ENCODE peak calls at places on chromosomes 16 and 17, in seven cellular contexts. Y is CD4-positive, CD25-positive, alpha-beta regulatory T cell; E is HFFc6; S is ACHN; Q is glutamatergic neuron; R is fibroblast of mammary gland; I is RPMI8226. G is an unnamed sample.

GRCh38 chr17:67456103-67456502 is 79.0 kb downstream of the PITPNC1 start:
- DNase-seq in Q (no peak), S (no peak), R (no peak), Y (no peak), E (no peak), I (no peak), G (no peak)

GRCh38 chr16:4591706-4592470 is 22.8 kb downstream of the UBALD1 start:
- DNase-seq in S (peak; percentile 33), I (no peak), Y (no peak), E (no peak), Q (no peak), R (no peak), G (no peak)

GRCh38 chr17:8504460-8505207 is 69.0 kb downstream of the NDEL1 start:
- DNase-seq in S (no peak), I (no peak), Y (no peak), E (no peak), R (no peak), Q (no peak), G (no peak)

GRCh38 chr17:32777436-32777835 is 99.5 kb downstream of the MYO1D start:
- DNase-seq in S (no peak), Q (no peak), R (peak; percentile 43), Y (no peak), I (no peak), E (peak; percentile 66), G (peak; percentile 34)

GRCh38 chr17:35254107-35254802 is 11.4 kb downstream of the SLFN5 start:
- DNase-seq in Y (no peak), I (no peak), Q (no peak), R (peak; percentile 99), S (peak; percentile 92), E (peak; percentile 92), G (peak; percentile 90)

GRCh38 chr16:46970089-46970488 is 3.4 kb downstream of the DNAJA2 start:
- DNase-seq in E (no peak), S (no peak), Q (no peak), Y (no peak), R (peak; percentile 14), I (no peak), G (peak; percentile 12)

GRCh38 chr16:2016407-2016922 is 3.1 kb upstream of the NPW start:
- DNase-seq in E (no peak), I (no peak), Y (no peak), S (no peak), Q (peak; percentile 72), R (no peak), G (no peak)

GRCh38 chr17:74297941-74298340 is 23.9 kb downstream of the DNAI2 start:
- DNase-seq in Y (no peak), R (peak; percentile 16), Q (no peak), E (no peak), I (no peak), S (peak; percentile 51), G (no peak)

GRCh38 chr16:75044800-75045361 is 46.1 kb downstream of the ZNRF1 start:
- DNase-seq in S (no peak), Y (no peak), I (no peak), E (peak; percentile 33), Q (no peak), R (peak; percentile 31), G (peak; percentile 44)

GRCh38 chr16:30144917-30145316 is 21.9 kb upstream of the MAPK3 start:
- DNase-seq in I (no peak), S (no peak), Q (no peak), E (no peak), Y (no peak), R (no peak), G (no peak)

GRCh38 chr16:90008708-90009145 is 10.5 kb downstream of the DBNDD1 start:
- DNase-seq in S (no peak), I (peak; percentile 30), E (no peak), Y (no peak), Q (no peak), R (no peak), G (peak; percentile 65)

GRCh38 chr17:31374083-31374447 is 17.4 kb upstream of the RAB11FIP4 start:
- DNase-seq in E (no peak), I (no peak), R (no peak), Y (no peak), Q (no peak), S (no peak), G (no peak)

GRCh38 chr16:73329363-73330306 is 281.7 kb upstream of the ZFHX3 start:
- DNase-seq in Q (no peak), I (no peak), R (no peak), S (no peak), Y (no peak), E (no peak), G (no peak)

GRCh38 chr17:63772801-63773271 is 561 bp downstream of the CCDC47 start:
- DNase-seq in S (peak; percentile 56), Q (no peak), Y (no peak), I (peak; percentile 19), R (peak; percentile 34), E (peak; percentile 10), G (peak; percentile 56)

GRCh38 chr17:38747385-38748328 is 479 bp downstream of the PCGF2 start:
- DNase-seq in I (peak; percentile 46), R (no peak), S (peak; percentile 48), Q (peak; percentile 67), Y (no peak), E (no peak), G (no peak)

GRCh38 chr17:81924557-81925532 is 2.7 kb downstream of the MAFG start:
- DNase-seq in Y (no peak), Q (no peak), E (no peak), I (peak; percentile 96), R (no peak), S (no peak), G (no peak)

GRCh38 chr17:46194393-46195216 is 1.4 kb upstream of the KANSL1 start:
- DNase-seq in S (peak; percentile 66), R (peak; percentile 55), I (peak; percentile 54), Y (peak; percentile 67), Q (no peak), E (peak; percentile 31), G (peak; percentile 67)

GRCh38 chr17:73429440-73430164 is 117.8 kb upstream of the CDC42EP4 start:
- DNase-seq in R (peak; percentile 72), E (peak; percentile 64), Y (peak; percentile 69), Q (peak; percentile 96), S (peak; percentile 78), I (peak; percentile 82), G (peak; percentile 80)

GRCh38 chr16:19396555-19397011 is 21.1 kb upstream of the TMC5 start:
- DNase-seq in Y (no peak), Q (no peak), I (peak; percentile 81), S (no peak), R (no peak), E (no peak), G (no peak)

GRCh38 chr17:83191388-83192160 is 112.2 kb downstream of the METRNL start:
- DNase-seq in I (no peak), Y (no peak), S (no peak), Q (no peak), R (no peak), E (no peak), G (no peak)

GRCh38 chr17:48420823-48421222 is 9.2 kb downstream of the SKAP1 start:
- DNase-seq in S (no peak), Y (no peak), I (no peak), E (no peak), R (no peak), Q (no peak), G (no peak)

GRCh38 chr17:48107137-48108055 is at the start of gene SNX11:
- DNase-seq in E (peak; percentile 70), Y (peak; percentile 98), R (peak; percentile 75), S (peak; percentile 92), Q (peak; percentile 95), I (peak; percentile 93), G (peak; percentile 74)

GRCh38 chr17:81049372-81049911 is 14.5 kb downstream of the BAIAP2 start:
- DNase-seq in I (peak; percentile 83), Y (no peak), Q (no peak), E (no peak), R (no peak), S (peak; percentile 55), G (no peak)

GRCh38 chr17:78759203-78759968 is 22.7 kb downstream of the CYTH1 start:
- DNase-seq in Q (no peak), R (peak; percentile 32), Y (peak; percentile 74), E (no peak), I (peak; percentile 87), S (no peak), G (peak; percentile 92)

G was measured in choroid plexus epithelial cell.